ENCODE peak calls at places on chromosomes 1 and 21, in seven cellular contexts. One of them, this sample, is unnamed.
A peak's percentile ranks its signal among the peaks of the same experiment; 100 is the strongest.

GRCh38 chr1:34479731-34480130 is 275.1 kb upstream of the GJB5 start:
- DNase-seq in cardiac muscle cell: no peak
- DNase-seq in body of pancreas: no peak
- DNase-seq in MM.1S: no peak
- DNase-seq in ovary: no peak
- DNase-seq in transverse colon: no peak
- DNase-seq in CD8-positive, alpha-beta T cell: no peak
- DNase-seq in this sample: no peak

GRCh38 chr1:150841626-150842025 is 33.6 kb upstream of the CTSK start:
- DNase-seq in cardiac muscle cell: no peak
- DNase-seq in body of pancreas: no peak
- DNase-seq in MM.1S: no peak
- DNase-seq in ovary: no peak
- DNase-seq in transverse colon: no peak
- DNase-seq in CD8-positive, alpha-beta T cell: no peak
- DNase-seq in this sample: no peak

GRCh38 chr1:167455786-167456446 is 62.4 kb downstream of the CD247 start:
- DNase-seq in cardiac muscle cell: peak; percentile 24
- DNase-seq in body of pancreas: peak; percentile 27
- DNase-seq in MM.1S: peak; percentile 40
- DNase-seq in ovary: peak; percentile 18
- DNase-seq in transverse colon: no peak
- DNase-seq in CD8-positive, alpha-beta T cell: peak; percentile 49
- DNase-seq in this sample: no peak

GRCh38 chr21:25708467-25709065 is 26.1 kb downstream of the ATP5PF start:
- DNase-seq in cardiac muscle cell: peak; percentile 69
- DNase-seq in body of pancreas: peak; percentile 42
- DNase-seq in MM.1S: peak; percentile 50
- DNase-seq in ovary: peak; percentile 15
- DNase-seq in transverse colon: peak; percentile 21
- DNase-seq in CD8-positive, alpha-beta T cell: peak; percentile 51
- DNase-seq in this sample: peak; percentile 8

GRCh38 chr1:107664882-107665871 is 299.8 kb downstream of the VAV3 start:
- DNase-seq in cardiac muscle cell: no peak
- DNase-seq in body of pancreas: no peak
- DNase-seq in MM.1S: no peak
- DNase-seq in ovary: no peak
- DNase-seq in transverse colon: no peak
- DNase-seq in CD8-positive, alpha-beta T cell: no peak
- DNase-seq in this sample: no peak

GRCh38 chr1:153543738-153544135 is 1.9 kb downstream of the S100A4 start:
- DNase-seq in cardiac muscle cell: no peak
- DNase-seq in body of pancreas: no peak
- DNase-seq in MM.1S: no peak
- DNase-seq in ovary: no peak
- DNase-seq in transverse colon: no peak
- DNase-seq in CD8-positive, alpha-beta T cell: no peak
- DNase-seq in this sample: no peak

GRCh38 chr21:37176716-37177115 is 90.4 kb downstream of the VPS26C start:
- DNase-seq in cardiac muscle cell: no peak
- DNase-seq in body of pancreas: peak; percentile 41
- DNase-seq in MM.1S: no peak
- DNase-seq in ovary: no peak
- DNase-seq in transverse colon: no peak
- DNase-seq in CD8-positive, alpha-beta T cell: no peak
- DNase-seq in this sample: peak; percentile 6

GRCh38 chr1:211479624-211480023 is 12.3 kb downstream of the RD3 start:
- DNase-seq in cardiac muscle cell: no peak
- DNase-seq in body of pancreas: no peak
- DNase-seq in MM.1S: no peak
- DNase-seq in ovary: no peak
- DNase-seq in transverse colon: no peak
- DNase-seq in CD8-positive, alpha-beta T cell: no peak
- DNase-seq in this sample: no peak

GRCh38 chr21:25428537-25428936 is 178.7 kb downstream of the MRPL39 start:
- DNase-seq in cardiac muscle cell: no peak
- DNase-seq in body of pancreas: no peak
- DNase-seq in MM.1S: peak; percentile 26
- DNase-seq in ovary: no peak
- DNase-seq in transverse colon: no peak
- DNase-seq in CD8-positive, alpha-beta T cell: no peak
- DNase-seq in this sample: peak; percentile 24

GRCh38 chr1:17355898-17356297 is 16.1 kb upstream of the PADI6 start:
- DNase-seq in cardiac muscle cell: no peak
- DNase-seq in body of pancreas: no peak
- DNase-seq in MM.1S: no peak
- DNase-seq in ovary: no peak
- DNase-seq in transverse colon: no peak
- DNase-seq in CD8-positive, alpha-beta T cell: peak; percentile 37
- DNase-seq in this sample: no peak

GRCh38 chr1:150577557-150578277 is 1.7 kb downstream of the MCL1 start:
- DNase-seq in cardiac muscle cell: peak; percentile 63
- DNase-seq in body of pancreas: no peak
- DNase-seq in MM.1S: peak; percentile 41
- DNase-seq in ovary: no peak
- DNase-seq in transverse colon: no peak
- DNase-seq in CD8-positive, alpha-beta T cell: no peak
- DNase-seq in this sample: no peak

GRCh38 chr1:91529856-91530255 is 29.2 kb downstream of the CDC7 start:
- DNase-seq in cardiac muscle cell: peak; percentile 53
- DNase-seq in body of pancreas: no peak
- DNase-seq in MM.1S: no peak
- DNase-seq in ovary: no peak
- DNase-seq in transverse colon: no peak
- DNase-seq in CD8-positive, alpha-beta T cell: no peak
- DNase-seq in this sample: peak; percentile 63

GRCh38 chr1:9732123-9732971 is 80.8 kb downstream of the PIK3CD start:
- DNase-seq in cardiac muscle cell: no peak
- DNase-seq in body of pancreas: no peak
- DNase-seq in MM.1S: no peak
- DNase-seq in ovary: no peak
- DNase-seq in transverse colon: no peak
- DNase-seq in CD8-positive, alpha-beta T cell: no peak
- DNase-seq in this sample: no peak

GRCh38 chr1:10867914-10868598 is 71.6 kb upstream of the CASZ1 start:
- DNase-seq in cardiac muscle cell: no peak
- DNase-seq in body of pancreas: no peak
- DNase-seq in MM.1S: no peak
- DNase-seq in ovary: no peak
- DNase-seq in transverse colon: no peak
- DNase-seq in CD8-positive, alpha-beta T cell: no peak
- DNase-seq in this sample: no peak

GRCh38 chr1:241799414-241799813 is 48.6 kb upstream of the EXO1 start:
- DNase-seq in cardiac muscle cell: no peak
- DNase-seq in body of pancreas: no peak
- DNase-seq in MM.1S: no peak
- DNase-seq in ovary: no peak
- DNase-seq in transverse colon: no peak
- DNase-seq in CD8-positive, alpha-beta T cell: no peak
- DNase-seq in this sample: no peak

GRCh38 chr21:21688877-21689276 is 690.7 kb downstream of the NCAM2 start:
- DNase-seq in cardiac muscle cell: peak; percentile 62
- DNase-seq in body of pancreas: no peak
- DNase-seq in MM.1S: peak; percentile 65
- DNase-seq in ovary: no peak
- DNase-seq in transverse colon: no peak
- DNase-seq in CD8-positive, alpha-beta T cell: no peak
- DNase-seq in this sample: no peak

GRCh38 chr1:67135354-67135753 is 584 bp upstream of the C1orf141 start:
- DNase-seq in cardiac muscle cell: peak; percentile 96
- DNase-seq in body of pancreas: no peak
- DNase-seq in MM.1S: no peak
- DNase-seq in ovary: no peak
- DNase-seq in transverse colon: no peak
- DNase-seq in CD8-positive, alpha-beta T cell: no peak
- DNase-seq in this sample: peak; percentile 62

DNA sequence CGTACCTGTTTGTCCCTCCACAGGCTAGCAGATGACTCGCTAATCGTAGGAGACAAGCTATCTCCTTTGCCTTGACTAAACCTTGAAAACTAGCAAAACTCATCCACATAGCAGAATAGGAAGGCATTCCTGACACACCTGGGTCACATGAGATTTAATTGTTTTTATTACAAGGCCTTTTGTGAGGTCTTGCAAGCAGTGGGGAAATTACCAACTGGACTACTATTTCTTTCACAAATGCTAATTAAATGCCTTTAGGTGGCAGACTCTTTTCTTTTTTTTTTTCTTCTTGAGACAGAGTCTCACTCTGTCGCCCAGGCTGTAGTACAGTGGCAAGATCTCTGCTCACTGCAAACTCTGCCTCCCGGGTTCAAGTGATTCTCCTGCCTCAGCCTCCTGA is 39.1 kb upstream of the ZNF326 start:
- DNase-seq in cardiac muscle cell: no peak
- DNase-seq in body of pancreas: no peak
- DNase-seq in MM.1S: no peak
- DNase-seq in ovary: no peak
- DNase-seq in transverse colon: no peak
- DNase-seq in CD8-positive, alpha-beta T cell: no peak
- DNase-seq in this sample: no peak
- H3K4me1 ChIP-seq in cardiac muscle cell: no peaks in the 10 kb centered on the region
- H3K4me1 ChIP-seq in body of pancreas: no peaks in the 10 kb centered on the region
- H3K4me1 ChIP-seq in MM.1S: peaks cover 24% of the 10 kb centered on the region
- H3K4me1 ChIP-seq in ovary: no peaks in the 10 kb centered on the region
- H3K4me1 ChIP-seq in transverse colon: peaks cover 12% of the 10 kb centered on the region
- H3K4me1 ChIP-seq in CD8-positive, alpha-beta T cell: peaks cover 17% of the 10 kb centered on the region
- H3K4me1 ChIP-seq in this sample: peaks cover 18% of the 10 kb centered on the region

GRCh38 chr1:246534114-246534513 is 27.0 kb upstream of the SMYD3 start:
- DNase-seq in cardiac muscle cell: no peak
- DNase-seq in body of pancreas: no peak
- DNase-seq in MM.1S: no peak
- DNase-seq in ovary: no peak
- DNase-seq in transverse colon: no peak
- DNase-seq in CD8-positive, alpha-beta T cell: no peak
- DNase-seq in this sample: no peak

GRCh38 chr1:246533371-246533905 is 26.4 kb upstream of the SMYD3 start:
- DNase-seq in cardiac muscle cell: no peak
- DNase-seq in body of pancreas: no peak
- DNase-seq in MM.1S: no peak
- DNase-seq in ovary: no peak
- DNase-seq in transverse colon: no peak
- DNase-seq in CD8-positive, alpha-beta T cell: no peak
- DNase-seq in this sample: no peak

GRCh38 chr1:246528933-246529731 is 22.1 kb upstream of the SMYD3 start:
- DNase-seq in cardiac muscle cell: no peak
- DNase-seq in body of pancreas: no peak
- DNase-seq in MM.1S: no peak
- DNase-seq in ovary: no peak
- DNase-seq in transverse colon: no peak
- DNase-seq in CD8-positive, alpha-beta T cell: no peak
- DNase-seq in this sample: no peak

GRCh38 chr1:246530482-246530881 is 23.4 kb upstream of the SMYD3 start:
- DNase-seq in cardiac muscle cell: no peak
- DNase-seq in body of pancreas: no peak
- DNase-seq in MM.1S: no peak
- DNase-seq in ovary: no peak
- DNase-seq in transverse colon: no peak
- DNase-seq in CD8-positive, alpha-beta T cell: no peak
- DNase-seq in this sample: no peak

GRCh38 chr1:246532519-246532918 is 25.4 kb upstream of the SMYD3 start:
- DNase-seq in cardiac muscle cell: no peak
- DNase-seq in body of pancreas: no peak
- DNase-seq in MM.1S: no peak
- DNase-seq in ovary: no peak
- DNase-seq in transverse colon: no peak
- DNase-seq in CD8-positive, alpha-beta T cell: no peak
- DNase-seq in this sample: no peak
- TF ChIP-seq CTCF in cardiac muscle cell: peak; percentile 16
- TF ChIP-seq CTCF in body of pancreas: no peak
- TF ChIP-seq CTCF in MM.1S: peak; percentile 12
- TF ChIP-seq CTCF in ovary: no peak
- TF ChIP-seq CTCF in transverse colon: no peak
- TF ChIP-seq CTCF in CD8-positive, alpha-beta T cell: no peak
- TF ChIP-seq CTCF in this sample: peak; percentile 39

GRCh38 chr1:204261746-204262505 is 48.1 kb upstream of the GOLT1A start:
- DNase-seq in cardiac muscle cell: peak; percentile 59
- DNase-seq in body of pancreas: no peak
- DNase-seq in MM.1S: no peak
- DNase-seq in ovary: no peak
- DNase-seq in transverse colon: no peak
- DNase-seq in CD8-positive, alpha-beta T cell: no peak
- DNase-seq in this sample: peak; percentile 7
- H3K4me1 ChIP-seq in cardiac muscle cell: peaks cover 19% of the 10 kb centered on the region
- H3K4me1 ChIP-seq in body of pancreas: peaks cover 20% of the 10 kb centered on the region
- H3K4me1 ChIP-seq in MM.1S: no peaks in the 10 kb centered on the region
- H3K4me1 ChIP-seq in ovary: no peaks in the 10 kb centered on the region
- H3K4me1 ChIP-seq in transverse colon: peaks cover 14% of the 10 kb centered on the region
- H3K4me1 ChIP-seq in CD8-positive, alpha-beta T cell: no peaks in the 10 kb centered on the region
- H3K4me1 ChIP-seq in this sample: no peaks in the 10 kb centered on the region

GRCh38 chr1:87024936-87025537 is 110.6 kb downstream of the HS2ST1 start:
- DNase-seq in cardiac muscle cell: peak; percentile 54
- DNase-seq in body of pancreas: no peak
- DNase-seq in MM.1S: peak; percentile 23
- DNase-seq in ovary: no peak
- DNase-seq in transverse colon: no peak
- DNase-seq in CD8-positive, alpha-beta T cell: no peak
- DNase-seq in this sample: no peak
- TF ChIP-seq CTCF in cardiac muscle cell: peak; percentile 62
- TF ChIP-seq CTCF in body of pancreas: no peak
- TF ChIP-seq CTCF in MM.1S: peak; percentile 53
- TF ChIP-seq CTCF in ovary: peak; percentile 29
- TF ChIP-seq CTCF in transverse colon: peak; percentile 46
- TF ChIP-seq CTCF in CD8-positive, alpha-beta T cell: no peak
- TF ChIP-seq CTCF in this sample: peak; percentile 67

DNA sequence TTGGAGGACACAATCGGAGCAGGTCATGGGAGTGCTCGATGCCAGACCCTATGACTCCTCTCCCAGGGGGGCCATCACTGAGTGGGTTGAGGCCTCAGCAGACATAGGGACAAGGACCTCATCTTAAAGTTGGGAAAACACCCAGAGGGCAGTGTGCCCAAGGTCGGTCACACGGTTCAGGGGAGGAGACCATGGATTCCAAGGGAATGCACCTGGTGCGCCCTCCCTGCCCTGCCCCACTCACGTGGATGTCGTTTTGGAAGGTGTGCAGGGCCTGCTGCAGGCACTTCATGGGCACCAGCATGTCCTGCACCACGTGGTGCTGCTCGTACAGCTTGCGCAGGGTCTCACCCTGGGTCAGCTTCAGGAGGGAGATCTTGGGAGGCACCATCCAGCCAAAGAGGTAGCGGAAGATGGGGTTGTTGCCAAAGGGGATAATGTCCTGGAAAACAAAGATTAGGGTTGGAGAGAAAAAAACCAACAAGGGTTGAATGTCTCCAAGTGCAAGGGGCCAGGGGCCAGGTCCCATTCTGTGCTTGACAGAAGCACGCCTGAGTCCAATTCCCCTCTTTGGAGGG is 33.1 kb downstream of the DHCR24 start:
- DNase-seq in cardiac muscle cell: no peak
- DNase-seq in body of pancreas: no peak
- DNase-seq in MM.1S: no peak
- DNase-seq in ovary: no peak
- DNase-seq in transverse colon: no peak
- DNase-seq in CD8-positive, alpha-beta T cell: no peak
- DNase-seq in this sample: no peak
- H3K4me1 ChIP-seq in cardiac muscle cell: no peaks in the 10 kb centered on the region
- H3K4me1 ChIP-seq in body of pancreas: peaks cover 4% of the 10 kb centered on the region
- H3K4me1 ChIP-seq in MM.1S: no peaks in the 10 kb centered on the region
- H3K4me1 ChIP-seq in ovary: no peaks in the 10 kb centered on the region
- H3K4me1 ChIP-seq in transverse colon: no peaks in the 10 kb centered on the region
- H3K4me1 ChIP-seq in CD8-positive, alpha-beta T cell: no peaks in the 10 kb centered on the region
- H3K4me1 ChIP-seq in this sample: no peaks in the 10 kb centered on the region

This sample was measured in foreskin keratinocyte.